ENCODE peak calls at places on chromosomes 6 and 20, in four cellular contexts. S is IMR-90, Z is ovary, W is endothelial cell of umbilical vein. F is an unnamed sample.

GRCh38 chr6:132227937-132228336 is 173.3 kb downstream of the MOXD1 start:
- DNase-seq in W (no peak), S (peak; percentile 96), Z (no peak), F (no peak)

GRCh38 chr6:90712165-90712564 is 125.3 kb upstream of the MAP3K7 start:
- DNase-seq in Z (no peak), S (no peak), W (no peak), F (no peak)

GRCh38 chr6:3749991-3750323 is 1.6 kb downstream of the PXDC1 start:
- DNase-seq in S (peak; percentile 74), W (peak; percentile 79), Z (peak; percentile 77), F (peak; percentile 16)

GRCh38 chr6:43972915-43973304 is 154.3 kb downstream of the MRPL14 start:
- DNase-seq in Z (peak; percentile 75), W (peak; percentile 72), S (peak; percentile 95), F (no peak)

GRCh38 chr20:13262701-13263335 is 41.7 kb downstream of the ISM1 start:
- DNase-seq in W (no peak), Z (no peak), S (no peak), F (no peak)

GRCh38 chr20:64140956-64141355 is 23.3 kb upstream of the MYT1 start:
- DNase-seq in W (no peak), Z (no peak), S (no peak), F (no peak)

GRCh38 chr20:60952861-60953260 is 299.2 kb upstream of the CDH4 start:
- DNase-seq in Z (no peak), W (no peak), S (no peak), F (no peak)

GRCh38 chr6:108134213-108134973 is 31.4 kb upstream of the NR2E1 start:
- DNase-seq in S (no peak), Z (no peak), W (no peak), F (no peak)

GRCh38 chr20:35978041-35978513 is 9.7 kb downstream of the CNBD2 start:
- DNase-seq in Z (no peak), S (peak; percentile 22), W (no peak), F (peak; percentile 29)

GRCh38 chr6:17483391-17484016 is 90.1 kb downstream of the CAP2 start:
- DNase-seq in Z (no peak), W (no peak), S (no peak), F (no peak)

GRCh38 chr6:2103644-2104523 is 141.5 kb downstream of the GMDS start:
- DNase-seq in Z (no peak), W (peak; percentile 84), S (peak; percentile 69), F (peak; percentile 60)

GRCh38 chr6:11804135-11804534 is 25.5 kb upstream of the ADTRP start:
- DNase-seq in W (no peak), Z (no peak), S (peak; percentile 27), F (no peak)

GRCh38 chr6:163417595-163417994 is 3.1 kb downstream of the QKI start:
- DNase-seq in W (peak; percentile 81), Z (no peak), S (no peak), F (peak; percentile 48)

GRCh38 chr6:128483472-128484135 is 36.8 kb downstream of the PTPRK start:
- DNase-seq in S (no peak), Z (no peak), W (peak; percentile 85), F (no peak)

GRCh38 chr20:4256886-4257285 is 241.5 kb upstream of the RNF24 start:
- DNase-seq in Z (no peak), S (no peak), W (no peak), F (no peak)

GRCh38 chr6:15993716-15994228 is 135.1 kb upstream of the MYLIP start:
- DNase-seq in Z (no peak), S (no peak), W (no peak), F (peak; percentile 13)

GRCh38 chr20:4412216-4412615 is 309.5 kb upstream of the PRND start:
- DNase-seq in S (no peak), W (no peak), Z (no peak), F (no peak)

GRCh38 chr6:147202516-147203310 is 1.5 kb upstream of the STXBP5 start:
- DNase-seq in W (peak; percentile 95), Z (peak; percentile 72), S (peak; percentile 98), F (peak; percentile 96)

GRCh38 chr20:3889489-3890409 is 562 bp downstream of the PANK2 start:
- DNase-seq in W (peak; percentile 53), Z (peak; percentile 62), S (no peak), F (peak; percentile 80)

GRCh38 chr20:7770046-7770445 is 170.2 kb downstream of the HAO1 start:
- DNase-seq in Z (no peak), W (peak; percentile 12), S (no peak), F (no peak)

GRCh38 chr6:27890351-27891299 is 21.6 kb downstream of the OR2B2 start:
- DNase-seq in S (peak; percentile 97), W (peak; percentile 94), Z (no peak), F (peak; percentile 94)

GRCh38 chr6:2231438-2231837 is 14.0 kb downstream of the GMDS start:
- DNase-seq in W (no peak), Z (no peak), S (peak; percentile 18), F (no peak)

GRCh38 chr6:125759184-125759902 is 9.9 kb downstream of the HEY2 start:
- DNase-seq in S (no peak), Z (no peak), W (no peak), F (peak; percentile 24)

GRCh38 chr6:146902846-146903245 is 301.4 kb upstream of the STXBP5 start:
- DNase-seq in W (no peak), Z (no peak), S (no peak), F (no peak)

GRCh38 chr6:135109761-135110160 is 55.1 kb upstream of the HBS1L start:
- DNase-seq in S (no peak), Z (no peak), W (no peak), F (no peak)

GRCh38 chr6:138654715-138655634 is 118.6 kb upstream of the CCDC28A start:
- DNase-seq in Z (no peak), S (peak; percentile 15), W (peak; percentile 82), F (no peak)

GRCh38 chr20:46715292-46715756 is 5.9 kb downstream of the SLC2A10 start:
- DNase-seq in W (no peak), S (peak; percentile 80), Z (peak; percentile 39), F (no peak)

GRCh38 chr6:86966271-86966670 is 28.9 kb downstream of the HTR1E start:
- DNase-seq in Z (no peak), S (no peak), W (no peak), F (no peak)

GRCh38 chr6:76862966-76863365 is 600.3 kb downstream of the HTR1B start:
- DNase-seq in W (no peak), Z (no peak), S (no peak), F (no peak)

GRCh38 chr20:56722042-56722441 is 92.9 kb downstream of the TFAP2C start:
- DNase-seq in S (no peak), Z (no peak), W (no peak), F (no peak)

GRCh38 chr6:2448826-2449571 is 203.6 kb upstream of the GMDS start:
- DNase-seq in W (peak; percentile 86), Z (no peak), S (peak; percentile 89), F (peak; percentile 66)

GRCh38 chr6:90268178-90268577 is 28.5 kb downstream of the BACH2 start:
- DNase-seq in Z (no peak), W (no peak), S (no peak), F (no peak)

GRCh38 chr6:105374010-105374420 is 28.9 kb downstream of the PREP start:
- DNase-seq in W (peak; percentile 82), Z (no peak), S (peak; percentile 23), F (no peak)

GRCh38 chr6:156779206-156780116 is 2.3 kb downstream of the ARID1B start:
- DNase-seq in W (peak; percentile 34), Z (peak; percentile 67), S (no peak), F (peak; percentile 86)

DNA sequence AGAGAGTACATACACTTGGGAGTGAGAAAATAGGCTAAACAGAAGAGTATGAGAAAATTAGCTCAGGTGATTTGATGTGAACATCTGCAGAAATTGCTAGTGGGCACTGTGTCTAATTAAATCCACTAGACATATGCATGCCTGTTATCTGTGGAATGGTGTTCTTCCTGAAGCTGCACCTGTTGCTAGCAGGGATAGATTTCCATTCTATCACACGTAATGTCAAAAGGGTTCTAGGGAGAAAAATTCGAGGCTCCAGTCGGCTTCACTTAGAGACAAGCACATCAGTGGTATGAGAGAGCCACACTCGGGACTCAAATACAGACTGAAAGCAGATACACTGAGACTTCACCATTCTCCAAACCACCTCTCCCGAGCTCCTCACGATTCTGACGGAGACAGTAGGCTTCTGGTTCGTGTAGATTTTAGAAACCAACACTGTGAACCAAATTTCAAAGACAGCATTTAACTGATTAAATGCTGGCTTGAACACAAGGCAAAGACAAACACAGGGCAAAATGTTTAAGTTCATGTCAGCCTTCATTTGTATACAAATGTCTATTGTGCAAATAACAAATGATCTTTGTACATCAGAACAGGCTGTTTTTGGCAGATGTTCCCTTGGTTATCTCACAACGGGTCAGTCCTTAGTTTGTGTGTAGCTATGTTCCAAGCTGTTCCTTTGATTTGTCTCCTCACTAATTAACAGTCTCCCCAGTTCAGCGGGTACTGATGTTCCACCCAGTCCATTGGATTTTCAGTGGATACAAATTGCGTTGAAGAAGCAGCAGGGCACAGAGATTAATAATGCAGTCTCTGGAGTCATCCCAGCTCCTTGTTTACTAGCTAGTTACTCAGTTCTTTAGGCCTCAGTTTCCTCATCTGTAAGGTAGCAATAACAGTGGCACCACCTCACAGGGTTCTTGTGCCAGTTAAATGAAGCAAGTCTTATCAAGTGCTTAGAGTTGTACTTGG is 131.0 kb upstream of the IFNGR1 start:
- DNase-seq in S (no peak), Z (no peak), W (no peak), F (no peak)
- TF ChIP-seq POLR2A in S (no peak), Z (no peak), W (no peak), F (no peak)

GRCh38 chr6:142945446-142946180 is 637 bp upstream of the HIVEP2 start:
- DNase-seq in S (no peak), Z (peak; percentile 84), W (no peak), F (peak; percentile 42)
- TF ChIP-seq POLR2A in S (peak; percentile 87), Z (no peak), W (no peak), F (no peak)

DNA sequence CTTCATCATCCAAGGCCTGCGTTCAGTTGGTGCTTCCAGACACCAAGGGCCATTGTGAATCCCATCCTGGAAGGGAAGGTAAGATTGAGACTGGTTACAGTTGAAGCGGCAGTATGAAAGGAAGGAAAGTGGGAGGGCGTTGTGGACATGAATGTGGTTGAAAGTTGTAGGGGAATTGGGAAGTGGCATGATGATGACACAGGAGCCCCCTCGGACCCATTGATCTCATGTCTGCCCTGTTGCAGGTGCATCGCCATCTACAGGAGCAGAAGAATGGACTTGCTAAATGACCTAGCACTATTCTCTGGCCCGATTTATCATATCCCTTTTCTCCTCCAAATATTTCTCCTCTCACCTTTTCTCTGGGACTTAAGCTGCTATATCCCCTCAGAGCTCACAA is 5.5 kb downstream of the HLA-DQA1 start:
- DNase-seq in W (no peak), Z (no peak), S (no peak), F (no peak)
- TF ChIP-seq POLR2A in W (no peak), Z (no peak), S (no peak), F (no peak)

DNA sequence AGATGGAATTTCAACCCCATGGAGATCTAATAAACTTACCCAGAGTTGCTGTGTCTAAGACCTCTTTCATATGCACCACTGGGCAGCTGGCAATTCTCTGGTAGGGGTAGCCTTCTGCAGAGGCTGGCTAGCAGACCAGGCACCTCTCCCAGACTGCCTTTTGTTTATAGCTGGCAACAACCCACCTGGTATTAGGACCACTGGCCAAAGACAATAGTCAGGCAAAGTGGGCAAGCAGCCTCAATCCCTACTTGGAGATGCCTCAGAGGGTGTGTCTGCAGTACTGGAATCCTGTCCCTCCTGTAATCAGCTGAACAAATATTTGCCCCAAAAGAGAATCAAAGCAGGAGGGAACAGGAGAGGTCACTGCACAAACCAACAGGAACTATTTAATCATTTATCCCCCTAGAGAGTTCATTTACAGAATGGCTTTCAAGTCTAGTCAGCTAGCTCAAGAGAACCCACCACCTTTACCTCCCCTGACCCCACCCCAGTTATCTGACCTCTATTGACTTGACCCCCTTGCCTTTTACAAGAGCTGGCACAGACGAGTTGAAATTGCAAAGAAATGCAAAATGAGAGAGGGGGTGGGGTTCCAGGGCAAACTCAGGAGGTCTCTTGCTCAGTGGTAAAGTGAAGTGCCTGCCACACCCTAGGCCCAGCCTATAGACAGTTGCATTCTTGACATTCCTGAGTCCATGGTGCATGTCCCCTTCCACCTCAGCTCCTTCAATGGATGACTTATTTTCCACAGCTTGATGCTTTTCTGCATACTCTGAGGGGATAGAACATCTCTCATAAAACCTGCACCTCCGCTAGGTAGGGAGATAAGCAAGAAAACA is 2.8 kb downstream of the BCL2L1 start:
- DNase-seq in S (no peak), W (no peak), Z (no peak), F (peak; percentile 31)
- TF ChIP-seq POLR2A in S (no peak), W (no peak), Z (no peak), F (peak; percentile 24)

F was measured in erythroblast.